ENCODE peak calls at places on chromosomes 4 and X, in seven cellular contexts. One of them, this sample, is unnamed.

GRCh38 chrX:13082286-13083065 is 38.1 kb upstream of the FAM9C start:
- DNase-seq in BE2C: no peak
- DNase-seq in caudate nucleus: no peak
- DNase-seq in neuronal stem cell: no peak
- DNase-seq in GM19239: no peak
- DNase-seq in NCI-H510A: no peak
- DNase-seq in SK-MEL-5: no peak
- DNase-seq in this sample: no peak

GRCh38 chrX:132821974-132822633 is 136.3 kb downstream of the HS6ST2 start:
- DNase-seq in BE2C: no peak
- DNase-seq in caudate nucleus: no peak
- DNase-seq in neuronal stem cell: no peak
- DNase-seq in GM19239: no peak
- DNase-seq in NCI-H510A: no peak
- DNase-seq in SK-MEL-5: no peak
- DNase-seq in this sample: no peak

GRCh38 chrX:21926116-21926515 is 14.4 kb upstream of the SMS start:
- DNase-seq in BE2C: no peak
- DNase-seq in caudate nucleus: no peak
- DNase-seq in neuronal stem cell: no peak
- DNase-seq in GM19239: no peak
- DNase-seq in NCI-H510A: no peak
- DNase-seq in SK-MEL-5: no peak
- DNase-seq in this sample: no peak

GRCh38 chr4:168995537-168996295 is 14.3 kb downstream of the CBR4 start:
- DNase-seq in BE2C: no peak
- DNase-seq in caudate nucleus: no peak
- DNase-seq in neuronal stem cell: no peak
- DNase-seq in GM19239: no peak
- DNase-seq in NCI-H510A: no peak
- DNase-seq in SK-MEL-5: peak; percentile 68
- DNase-seq in this sample: peak; percentile 8

GRCh38 chr4:38144029-38144428 is 183.8 kb downstream of the PTTG2 start:
- DNase-seq in BE2C: no peak
- DNase-seq in caudate nucleus: no peak
- DNase-seq in neuronal stem cell: no peak
- DNase-seq in GM19239: no peak
- DNase-seq in NCI-H510A: no peak
- DNase-seq in SK-MEL-5: no peak
- DNase-seq in this sample: no peak

GRCh38 chr4:30870513-30870912 is 150.3 kb downstream of the PCDH7 start:
- DNase-seq in BE2C: no peak
- DNase-seq in caudate nucleus: no peak
- DNase-seq in neuronal stem cell: no peak
- DNase-seq in GM19239: no peak
- DNase-seq in NCI-H510A: no peak
- DNase-seq in SK-MEL-5: no peak
- DNase-seq in this sample: no peak

GRCh38 chr4:112061418-112061817 is 83.8 kb upstream of the FAM241A start:
- DNase-seq in BE2C: no peak
- DNase-seq in caudate nucleus: no peak
- DNase-seq in neuronal stem cell: no peak
- DNase-seq in GM19239: no peak
- DNase-seq in NCI-H510A: no peak
- DNase-seq in SK-MEL-5: peak; percentile 2
- DNase-seq in this sample: no peak

GRCh38 chr4:23333556-23333945 is 556.3 kb downstream of the PPARGC1A start:
- DNase-seq in BE2C: no peak
- DNase-seq in caudate nucleus: no peak
- DNase-seq in neuronal stem cell: no peak
- DNase-seq in GM19239: no peak
- DNase-seq in NCI-H510A: no peak
- DNase-seq in SK-MEL-5: no peak
- DNase-seq in this sample: no peak

GRCh38 chrX:45497290-45497689 is 296.6 kb upstream of the DIPK2B start:
- DNase-seq in BE2C: no peak
- DNase-seq in caudate nucleus: no peak
- DNase-seq in neuronal stem cell: no peak
- DNase-seq in GM19239: no peak
- DNase-seq in NCI-H510A: no peak
- DNase-seq in SK-MEL-5: no peak
- DNase-seq in this sample: no peak

GRCh38 chr4:15779336-15779735 is 1.2 kb downstream of the CD38 start:
- DNase-seq in BE2C: peak; percentile 10
- DNase-seq in caudate nucleus: no peak
- DNase-seq in neuronal stem cell: peak; percentile 36
- DNase-seq in GM19239: no peak
- DNase-seq in NCI-H510A: no peak
- DNase-seq in SK-MEL-5: peak; percentile 28
- DNase-seq in this sample: peak; percentile 32

GRCh38 chr4:13476915-13477314 is 7.2 kb downstream of the RAB28 start:
- DNase-seq in BE2C: no peak
- DNase-seq in caudate nucleus: no peak
- DNase-seq in neuronal stem cell: no peak
- DNase-seq in GM19239: no peak
- DNase-seq in NCI-H510A: no peak
- DNase-seq in SK-MEL-5: no peak
- DNase-seq in this sample: no peak

GRCh38 chr4:143407475-143407874 is 70.8 kb downstream of the GAB1 start:
- DNase-seq in BE2C: no peak
- DNase-seq in caudate nucleus: no peak
- DNase-seq in neuronal stem cell: no peak
- DNase-seq in GM19239: no peak
- DNase-seq in NCI-H510A: no peak
- DNase-seq in SK-MEL-5: no peak
- DNase-seq in this sample: peak; percentile 23

GRCh38 chr4:4995103-4995761 is 24.0 kb downstream of the CYTL1 start:
- DNase-seq in BE2C: peak; percentile 74
- DNase-seq in caudate nucleus: no peak
- DNase-seq in neuronal stem cell: peak; percentile 76
- DNase-seq in GM19239: peak; percentile 75
- DNase-seq in NCI-H510A: no peak
- DNase-seq in SK-MEL-5: peak; percentile 76
- DNase-seq in this sample: peak; percentile 58

GRCh38 chrX:67543818-67544217 is at the start of gene AR:
- DNase-seq in BE2C: no peak
- DNase-seq in caudate nucleus: no peak
- DNase-seq in neuronal stem cell: peak; percentile 62
- DNase-seq in GM19239: no peak
- DNase-seq in NCI-H510A: no peak
- DNase-seq in SK-MEL-5: peak; percentile 40
- DNase-seq in this sample: no peak

GRCh38 chrX:150692837-150693781 is at the start of gene MTMR1:
- DNase-seq in BE2C: peak; percentile 41
- DNase-seq in caudate nucleus: no peak
- DNase-seq in neuronal stem cell: no peak
- DNase-seq in GM19239: peak; percentile 50
- DNase-seq in NCI-H510A: peak; percentile 46
- DNase-seq in SK-MEL-5: no peak
- DNase-seq in this sample: peak; percentile 25

This sample was measured in G401.